ENCODE peak calls at places on chromosomes 3 and 15, in six cellular contexts. One of them, this sample, is unnamed.

GRCh38 chr3:57756528-57757401 is 656 bp downstream of the SLMAP start:
- DNase-seq in GF-D8: no peak
- DNase-seq in stimulated activated CD4-positive, alpha-beta T cell treated with anti-CD3 and anti-CD28 coated beads, Interleukin-4, amount 100 ng/mL, for 48 hours: peak
- DNase-seq in memory B cell: peak
- DNase-seq in HCT116: no peak
- DNase-seq in left lung: peak
- DNase-seq in this sample: no peak

GRCh38 chr15:68921926-68922325 is 8.4 kb upstream of the SPESP1 start:
- DNase-seq in left lung: no peak
- DNase-seq in HCT116: no peak
- DNase-seq in memory B cell: no peak
- DNase-seq in GF-D8: no peak
- DNase-seq in stimulated activated CD4-positive, alpha-beta T cell treated with anti-CD3 and anti-CD28 coated beads, Interleukin-4, amount 100 ng/mL, for 48 hours: no peak
- DNase-seq in this sample: no peak

GRCh38 chr3:124748560-124749198 is 18.4 kb downstream of the UMPS start:
- DNase-seq in memory B cell: no peak
- DNase-seq in stimulated activated CD4-positive, alpha-beta T cell treated with anti-CD3 and anti-CD28 coated beads, Interleukin-4, amount 100 ng/mL, for 48 hours: no peak
- DNase-seq in HCT116: no peak
- DNase-seq in left lung: no peak
- DNase-seq in GF-D8: no peak
- DNase-seq in this sample: no peak

GRCh38 chr3:116963802-116964201 is 254.2 kb downstream of the TUSC7 start:
- DNase-seq in stimulated activated CD4-positive, alpha-beta T cell treated with anti-CD3 and anti-CD28 coated beads, Interleukin-4, amount 100 ng/mL, for 48 hours: no peak
- DNase-seq in memory B cell: no peak
- DNase-seq in HCT116: no peak
- DNase-seq in GF-D8: no peak
- DNase-seq in left lung: no peak
- DNase-seq in this sample: no peak

GRCh38 chr15:28920781-28921331 is 35.1 kb downstream of the APBA2 start:
- DNase-seq in left lung: no peak
- DNase-seq in stimulated activated CD4-positive, alpha-beta T cell treated with anti-CD3 and anti-CD28 coated beads, Interleukin-4, amount 100 ng/mL, for 48 hours: no peak
- DNase-seq in HCT116: no peak
- DNase-seq in memory B cell: no peak
- DNase-seq in GF-D8: no peak
- DNase-seq in this sample: no peak

GRCh38 chr15:22961661-22962221 is 18.4 kb downstream of the CYFIP1 start:
- DNase-seq in stimulated activated CD4-positive, alpha-beta T cell treated with anti-CD3 and anti-CD28 coated beads, Interleukin-4, amount 100 ng/mL, for 48 hours: no peak
- DNase-seq in GF-D8: no peak
- DNase-seq in left lung: no peak
- DNase-seq in HCT116: no peak
- DNase-seq in memory B cell: no peak
- DNase-seq in this sample: no peak

GRCh38 chr3:150681037-150681436 is 22.7 kb downstream of the ERICH6 start:
- DNase-seq in memory B cell: peak
- DNase-seq in HCT116: no peak
- DNase-seq in GF-D8: no peak
- DNase-seq in stimulated activated CD4-positive, alpha-beta T cell treated with anti-CD3 and anti-CD28 coated beads, Interleukin-4, amount 100 ng/mL, for 48 hours: no peak
- DNase-seq in left lung: no peak
- DNase-seq in this sample: no peak

GRCh38 chr3:15032650-15033049 is 32.5 kb downstream of the MRPS25 start:
- DNase-seq in GF-D8: no peak
- DNase-seq in left lung: no peak
- DNase-seq in HCT116: no peak
- DNase-seq in stimulated activated CD4-positive, alpha-beta T cell treated with anti-CD3 and anti-CD28 coated beads, Interleukin-4, amount 100 ng/mL, for 48 hours: no peak
- DNase-seq in memory B cell: no peak
- DNase-seq in this sample: no peak

GRCh38 chr3:45412731-45413130 is 24.4 kb downstream of the LARS2 start:
- DNase-seq in left lung: no peak
- DNase-seq in HCT116: no peak
- DNase-seq in GF-D8: no peak
- DNase-seq in memory B cell: no peak
- DNase-seq in stimulated activated CD4-positive, alpha-beta T cell treated with anti-CD3 and anti-CD28 coated beads, Interleukin-4, amount 100 ng/mL, for 48 hours: no peak
- DNase-seq in this sample: no peak

GRCh38 chr3:23999012-23999641 is 54.0 kb downstream of the NR1D2 start:
- DNase-seq in memory B cell: peak
- DNase-seq in stimulated activated CD4-positive, alpha-beta T cell treated with anti-CD3 and anti-CD28 coated beads, Interleukin-4, amount 100 ng/mL, for 48 hours: peak
- DNase-seq in GF-D8: no peak
- DNase-seq in HCT116: peak
- DNase-seq in left lung: peak
- DNase-seq in this sample: peak

GRCh38 chr3:133258358-133258757 is 141.5 kb upstream of the BFSP2 start:
- DNase-seq in stimulated activated CD4-positive, alpha-beta T cell treated with anti-CD3 and anti-CD28 coated beads, Interleukin-4, amount 100 ng/mL, for 48 hours: no peak
- DNase-seq in left lung: no peak
- DNase-seq in GF-D8: no peak
- DNase-seq in HCT116: no peak
- DNase-seq in memory B cell: no peak
- DNase-seq in this sample: no peak

GRCh38 chr15:52080031-52080430 is 32.5 kb downstream of the BCL2L10 start:
- DNase-seq in left lung: no peak
- DNase-seq in memory B cell: no peak
- DNase-seq in GF-D8: no peak
- DNase-seq in stimulated activated CD4-positive, alpha-beta T cell treated with anti-CD3 and anti-CD28 coated beads, Interleukin-4, amount 100 ng/mL, for 48 hours: no peak
- DNase-seq in HCT116: no peak
- DNase-seq in this sample: no peak

GRCh38 chr3:71601811-71602210 is 18.3 kb upstream of the FOXP1 start:
- DNase-seq in GF-D8: no peak
- DNase-seq in memory B cell: no peak
- DNase-seq in stimulated activated CD4-positive, alpha-beta T cell treated with anti-CD3 and anti-CD28 coated beads, Interleukin-4, amount 100 ng/mL, for 48 hours: no peak
- DNase-seq in left lung: no peak
- DNase-seq in HCT116: no peak
- DNase-seq in this sample: no peak

GRCh38 chr15:63972801-63973200 is 73.5 kb downstream of the DAPK2 start:
- DNase-seq in memory B cell: no peak
- DNase-seq in left lung: no peak
- DNase-seq in stimulated activated CD4-positive, alpha-beta T cell treated with anti-CD3 and anti-CD28 coated beads, Interleukin-4, amount 100 ng/mL, for 48 hours: no peak
- DNase-seq in GF-D8: no peak
- DNase-seq in HCT116: no peak
- DNase-seq in this sample: no peak

GRCh38 chr3:176566757-176567156 is 630.5 kb downstream of the TBL1XR1 start:
- DNase-seq in left lung: no peak
- DNase-seq in HCT116: no peak
- DNase-seq in memory B cell: no peak
- DNase-seq in stimulated activated CD4-positive, alpha-beta T cell treated with anti-CD3 and anti-CD28 coated beads, Interleukin-4, amount 100 ng/mL, for 48 hours: no peak
- DNase-seq in GF-D8: no peak
- DNase-seq in this sample: no peak

GRCh38 chr3:24101676-24102168 is 156.6 kb downstream of the NR1D2 start:
- DNase-seq in GF-D8: no peak
- DNase-seq in left lung: no peak
- DNase-seq in stimulated activated CD4-positive, alpha-beta T cell treated with anti-CD3 and anti-CD28 coated beads, Interleukin-4, amount 100 ng/mL, for 48 hours: no peak
- DNase-seq in HCT116: no peak
- DNase-seq in memory B cell: no peak
- DNase-seq in this sample: no peak

GRCh38 chr3:111769110-111769509 is 90.0 kb upstream of the PHLDB2 start:
- DNase-seq in left lung: no peak
- DNase-seq in stimulated activated CD4-positive, alpha-beta T cell treated with anti-CD3 and anti-CD28 coated beads, Interleukin-4, amount 100 ng/mL, for 48 hours: no peak
- DNase-seq in HCT116: no peak
- DNase-seq in memory B cell: no peak
- DNase-seq in GF-D8: no peak
- DNase-seq in this sample: no peak

GRCh38 chr3:129038121-129038855 is 22.3 kb upstream of the GP9 start:
- DNase-seq in left lung: no peak
- DNase-seq in memory B cell: no peak
- DNase-seq in stimulated activated CD4-positive, alpha-beta T cell treated with anti-CD3 and anti-CD28 coated beads, Interleukin-4, amount 100 ng/mL, for 48 hours: no peak
- DNase-seq in HCT116: no peak
- DNase-seq in GF-D8: no peak
- DNase-seq in this sample: no peak

GRCh38 chr3:194727435-194728128 is 41.9 kb downstream of the FAM43A start:
- DNase-seq in memory B cell: no peak
- DNase-seq in GF-D8: no peak
- DNase-seq in left lung: no peak
- DNase-seq in HCT116: no peak
- DNase-seq in stimulated activated CD4-positive, alpha-beta T cell treated with anti-CD3 and anti-CD28 coated beads, Interleukin-4, amount 100 ng/mL, for 48 hours: no peak
- DNase-seq in this sample: no peak

GRCh38 chr15:83380682-83381081 is 66.5 kb upstream of the SH3GL3 start:
- DNase-seq in HCT116: peak
- DNase-seq in GF-D8: no peak
- DNase-seq in left lung: peak
- DNase-seq in stimulated activated CD4-positive, alpha-beta T cell treated with anti-CD3 and anti-CD28 coated beads, Interleukin-4, amount 100 ng/mL, for 48 hours: peak
- DNase-seq in memory B cell: no peak
- DNase-seq in this sample: no peak

GRCh38 chr3:188807002-188807401 is 364.8 kb upstream of the TPRG1 start:
- DNase-seq in left lung: no peak
- DNase-seq in memory B cell: no peak
- DNase-seq in GF-D8: no peak
- DNase-seq in HCT116: peak
- DNase-seq in stimulated activated CD4-positive, alpha-beta T cell treated with anti-CD3 and anti-CD28 coated beads, Interleukin-4, amount 100 ng/mL, for 48 hours: no peak
- DNase-seq in this sample: no peak

GRCh38 chr3:134606033-134607025 is 44.5 kb downstream of the KY start:
- DNase-seq in HCT116: no peak
- DNase-seq in left lung: no peak
- DNase-seq in GF-D8: peak
- DNase-seq in memory B cell: no peak
- DNase-seq in stimulated activated CD4-positive, alpha-beta T cell treated with anti-CD3 and anti-CD28 coated beads, Interleukin-4, amount 100 ng/mL, for 48 hours: no peak
- DNase-seq in this sample: no peak

GRCh38 chr3:78497692-78498091 is 1270.1 kb downstream of the ROBO1 start:
- DNase-seq in HCT116: no peak
- DNase-seq in left lung: no peak
- DNase-seq in GF-D8: no peak
- DNase-seq in stimulated activated CD4-positive, alpha-beta T cell treated with anti-CD3 and anti-CD28 coated beads, Interleukin-4, amount 100 ng/mL, for 48 hours: no peak
- DNase-seq in memory B cell: no peak
- DNase-seq in this sample: no peak

GRCh38 chr3:127031046-127031810 is 48.3 kb downstream of the PLXNA1 start:
- DNase-seq in HCT116: no peak
- DNase-seq in stimulated activated CD4-positive, alpha-beta T cell treated with anti-CD3 and anti-CD28 coated beads, Interleukin-4, amount 100 ng/mL, for 48 hours: no peak
- DNase-seq in memory B cell: no peak
- DNase-seq in left lung: no peak
- DNase-seq in GF-D8: no peak
- DNase-seq in this sample: no peak

GRCh38 chr15:43433160-43433559 is 59.8 kb downstream of the TP53BP1 start:
- DNase-seq in HCT116: no peak
- DNase-seq in GF-D8: no peak
- DNase-seq in memory B cell: no peak
- DNase-seq in stimulated activated CD4-positive, alpha-beta T cell treated with anti-CD3 and anti-CD28 coated beads, Interleukin-4, amount 100 ng/mL, for 48 hours: no peak
- DNase-seq in left lung: no peak
- DNase-seq in this sample: no peak

GRCh38 chr3:14797731-14798130 is 21.0 kb upstream of the FGD5 start:
- DNase-seq in GF-D8: no peak
- DNase-seq in left lung: peak
- DNase-seq in memory B cell: no peak
- DNase-seq in stimulated activated CD4-positive, alpha-beta T cell treated with anti-CD3 and anti-CD28 coated beads, Interleukin-4, amount 100 ng/mL, for 48 hours: no peak
- DNase-seq in HCT116: no peak
- DNase-seq in this sample: no peak

GRCh38 chr3:48086736-48087470 is 70.7 kb upstream of the MAP4 start:
- DNase-seq in memory B cell: no peak
- DNase-seq in HCT116: no peak
- DNase-seq in stimulated activated CD4-positive, alpha-beta T cell treated with anti-CD3 and anti-CD28 coated beads, Interleukin-4, amount 100 ng/mL, for 48 hours: no peak
- DNase-seq in left lung: no peak
- DNase-seq in GF-D8: no peak
- DNase-seq in this sample: no peak

GRCh38 chr3:11845661-11846060 is 1.0 kb downstream of the TAMM41 start:
- DNase-seq in memory B cell: no peak
- DNase-seq in left lung: no peak
- DNase-seq in GF-D8: peak
- DNase-seq in stimulated activated CD4-positive, alpha-beta T cell treated with anti-CD3 and anti-CD28 coated beads, Interleukin-4, amount 100 ng/mL, for 48 hours: no peak
- DNase-seq in HCT116: no peak
- DNase-seq in this sample: no peak

GRCh38 chr3:112500621-112501020 is 1.3 kb upstream of the BTLA start:
- DNase-seq in stimulated activated CD4-positive, alpha-beta T cell treated with anti-CD3 and anti-CD28 coated beads, Interleukin-4, amount 100 ng/mL, for 48 hours: no peak
- DNase-seq in left lung: no peak
- DNase-seq in memory B cell: no peak
- DNase-seq in GF-D8: no peak
- DNase-seq in HCT116: no peak
- DNase-seq in this sample: no peak

GRCh38 chr15:89893696-89894450 is at the start of gene AP3S2:
- DNase-seq in HCT116: peak
- DNase-seq in left lung: peak
- DNase-seq in stimulated activated CD4-positive, alpha-beta T cell treated with anti-CD3 and anti-CD28 coated beads, Interleukin-4, amount 100 ng/mL, for 48 hours: peak
- DNase-seq in memory B cell: peak
- DNase-seq in GF-D8: peak
- DNase-seq in this sample: peak

GRCh38 chr3:100590114-100590839 is 19.1 kb upstream of the ADGRG7 start:
- DNase-seq in HCT116: peak
- DNase-seq in stimulated activated CD4-positive, alpha-beta T cell treated with anti-CD3 and anti-CD28 coated beads, Interleukin-4, amount 100 ng/mL, for 48 hours: peak
- DNase-seq in GF-D8: peak
- DNase-seq in left lung: no peak
- DNase-seq in memory B cell: peak
- DNase-seq in this sample: peak

GRCh38 chr3:50136714-50137405 is 18.3 kb upstream of the SEMA3F start:
- DNase-seq in HCT116: no peak
- DNase-seq in memory B cell: no peak
- DNase-seq in stimulated activated CD4-positive, alpha-beta T cell treated with anti-CD3 and anti-CD28 coated beads, Interleukin-4, amount 100 ng/mL, for 48 hours: no peak
- DNase-seq in left lung: no peak
- DNase-seq in GF-D8: no peak
- DNase-seq in this sample: no peak

GRCh38 chr3:47323431-47324277 is 40.9 kb downstream of the KLHL18 start:
- DNase-seq in left lung: no peak
- DNase-seq in GF-D8: no peak
- DNase-seq in HCT116: peak
- DNase-seq in stimulated activated CD4-positive, alpha-beta T cell treated with anti-CD3 and anti-CD28 coated beads, Interleukin-4, amount 100 ng/mL, for 48 hours: no peak
- DNase-seq in memory B cell: no peak
- DNase-seq in this sample: no peak

GRCh38 chr15:32717290-32718081 is at the start of gene GREM1:
- DNase-seq in stimulated activated CD4-positive, alpha-beta T cell treated with anti-CD3 and anti-CD28 coated beads, Interleukin-4, amount 100 ng/mL, for 48 hours: no peak
- DNase-seq in GF-D8: no peak
- DNase-seq in left lung: no peak
- DNase-seq in HCT116: no peak
- DNase-seq in memory B cell: no peak
- DNase-seq in this sample: no peak

GRCh38 chr3:72337480-72337855 is 510.8 kb downstream of the SHQ1 start:
- DNase-seq in stimulated activated CD4-positive, alpha-beta T cell treated with anti-CD3 and anti-CD28 coated beads, Interleukin-4, amount 100 ng/mL, for 48 hours: no peak
- DNase-seq in GF-D8: no peak
- DNase-seq in HCT116: no peak
- DNase-seq in memory B cell: no peak
- DNase-seq in left lung: no peak
- DNase-seq in this sample: no peak

GRCh38 chr3:8501388-8502131 is at the start of gene LMCD1:
- DNase-seq in HCT116: peak
- DNase-seq in memory B cell: peak
- DNase-seq in stimulated activated CD4-positive, alpha-beta T cell treated with anti-CD3 and anti-CD28 coated beads, Interleukin-4, amount 100 ng/mL, for 48 hours: peak
- DNase-seq in left lung: peak
- DNase-seq in GF-D8: no peak
- DNase-seq in this sample: peak

GRCh38 chr3:147963711-147964110 is 554.5 kb downstream of the ZIC1 start:
- DNase-seq in HCT116: no peak
- DNase-seq in memory B cell: no peak
- DNase-seq in stimulated activated CD4-positive, alpha-beta T cell treated with anti-CD3 and anti-CD28 coated beads, Interleukin-4, amount 100 ng/mL, for 48 hours: no peak
- DNase-seq in left lung: no peak
- DNase-seq in GF-D8: no peak
- DNase-seq in this sample: no peak

GRCh38 chr3:72848703-72849081 is 447 bp upstream of the SHQ1 start:
- DNase-seq in memory B cell: no peak
- DNase-seq in left lung: no peak
- DNase-seq in stimulated activated CD4-positive, alpha-beta T cell treated with anti-CD3 and anti-CD28 coated beads, Interleukin-4, amount 100 ng/mL, for 48 hours: no peak
- DNase-seq in HCT116: no peak
- DNase-seq in GF-D8: peak
- DNase-seq in this sample: peak